ENCODE peak calls at places on chromosomes 13 and 19, in five cellular contexts. Z is cardiac muscle cell, V is NCI-H460, N is omental fat pad, Q is adrenal gland. M is an unnamed sample.

GRCh38 chr13:39712626-39713025 is 57.2 kb downstream of the COG6 start:
- DNase-seq in Z (no peak), V (no peak), N (no peak), Q (no peak), M (no peak)

GRCh38 chr19:56477429-56478338 is 539 bp upstream of the ZNF667 start:
- DNase-seq in Z (peak; percentile 95), V (no peak), N (peak; percentile 72), Q (peak; percentile 93), M (peak; percentile 91)

GRCh38 chr13:105047676-105048295 is 1487.7 kb downstream of the EFNB2 start:
- DNase-seq in Z (peak; percentile 1), V (no peak), N (no peak), Q (no peak), M (no peak)

GRCh38 chr13:60091573-60091972 is 72.2 kb downstream of the DIAPH3 start:
- DNase-seq in Z (no peak), V (no peak), N (no peak), Q (no peak), M (no peak)

GRCh38 chr19:48659768-48660167 is 13.0 kb downstream of the NTN5 start:
- DNase-seq in Z (no peak), V (no peak), N (no peak), Q (no peak), M (no peak)

GRCh38 chr19:34468400-34468799 is 13.2 kb upstream of the WTIP start:
- DNase-seq in Z (no peak), V (no peak), N (no peak), Q (no peak), M (no peak)

GRCh38 chr19:50829801-50830200 is 3.6 kb downstream of the KLK15 start:
- DNase-seq in Z (no peak), V (no peak), N (no peak), Q (peak; percentile 88), M (no peak)

GRCh38 chr13:76009491-76009890 is 373.4 kb downstream of the LMO7 start:
- DNase-seq in Z (no peak), V (no peak), N (no peak), Q (no peak), M (no peak)